ENCODE peak calls at places on chromosome 20, in ten cellular contexts. One of them, this sample, is unnamed.

GRCh38 chr20:52937701-52938100 is 34.5 kb upstream of the TSHZ2 start:
- DNase-seq in nephron progenitor cell: no peak
- DNase-seq in cardiac muscle cell: peak; percentile 4
- DNase-seq in endothelial cell: no peak
- DNase-seq in brain microvascular endothelial cell: no peak
- DNase-seq in omental fat pad: no peak
- DNase-seq in fibroblast of lung: peak; percentile 76
- DNase-seq in BE2C: peak; percentile 39
- DNase-seq in adrenal gland: no peak
- DNase-seq in psoas muscle: no peak
- DNase-seq in this sample: no peak

GRCh38 chr20:23152308-23152892 is 66.3 kb upstream of the CD93 start:
- DNase-seq in cardiac muscle cell: peak; percentile 64
- DNase-seq in adrenal gland: peak; percentile 85
- DNase-seq in omental fat pad: no peak
- DNase-seq in BE2C: no peak
- DNase-seq in fibroblast of lung: peak; percentile 72
- DNase-seq in endothelial cell: no peak
- DNase-seq in psoas muscle: peak; percentile 95
- DNase-seq in brain microvascular endothelial cell: peak; percentile 90
- DNase-seq in nephron progenitor cell: no peak
- DNase-seq in this sample: no peak

GRCh38 chr20:25985597-25985996 is 288.9 kb upstream of the ZNF337 start:
- DNase-seq in nephron progenitor cell: no peak
- DNase-seq in BE2C: no peak
- DNase-seq in adrenal gland: no peak
- DNase-seq in endothelial cell: no peak
- DNase-seq in cardiac muscle cell: no peak
- DNase-seq in omental fat pad: no peak
- DNase-seq in fibroblast of lung: no peak
- DNase-seq in brain microvascular endothelial cell: no peak
- DNase-seq in psoas muscle: no peak
- DNase-seq in this sample: no peak

GRCh38 chr20:53917145-53918009 is 153.0 kb downstream of the BCAS1 start:
- DNase-seq in endothelial cell: no peak
- DNase-seq in BE2C: peak; percentile 57
- DNase-seq in cardiac muscle cell: peak; percentile 94
- DNase-seq in nephron progenitor cell: no peak
- DNase-seq in omental fat pad: no peak
- DNase-seq in fibroblast of lung: peak; percentile 69
- DNase-seq in psoas muscle: peak; percentile 69
- DNase-seq in adrenal gland: peak; percentile 70
- DNase-seq in brain microvascular endothelial cell: peak; percentile 63
- DNase-seq in this sample: no peak

GRCh38 chr20:58458342-58459057 is 56.7 kb downstream of the APCDD1L start:
- DNase-seq in endothelial cell: no peak
- DNase-seq in cardiac muscle cell: peak; percentile 23
- DNase-seq in omental fat pad: no peak
- DNase-seq in psoas muscle: no peak
- DNase-seq in BE2C: peak; percentile 61
- DNase-seq in adrenal gland: no peak
- DNase-seq in fibroblast of lung: peak; percentile 56
- DNase-seq in brain microvascular endothelial cell: peak; percentile 41
- DNase-seq in nephron progenitor cell: no peak
- DNase-seq in this sample: no peak

GRCh38 chr20:40797425-40797824 is 108.4 kb upstream of the MAFB start:
- DNase-seq in adrenal gland: peak; percentile 37
- DNase-seq in psoas muscle: no peak
- DNase-seq in BE2C: no peak
- DNase-seq in fibroblast of lung: peak; percentile 3
- DNase-seq in brain microvascular endothelial cell: no peak
- DNase-seq in cardiac muscle cell: peak; percentile 29
- DNase-seq in endothelial cell: peak; percentile 17
- DNase-seq in nephron progenitor cell: no peak
- DNase-seq in omental fat pad: no peak
- DNase-seq in this sample: no peak

GRCh38 chr20:61609461-61609860 is 357.4 kb downstream of the CDH4 start:
- DNase-seq in adrenal gland: no peak
- DNase-seq in psoas muscle: no peak
- DNase-seq in omental fat pad: no peak
- DNase-seq in brain microvascular endothelial cell: no peak
- DNase-seq in nephron progenitor cell: no peak
- DNase-seq in fibroblast of lung: no peak
- DNase-seq in endothelial cell: no peak
- DNase-seq in BE2C: no peak
- DNase-seq in cardiac muscle cell: no peak
- DNase-seq in this sample: no peak

GRCh38 chr20:21389368-21389767 is 8.0 kb downstream of the NKX2-4 start:
- DNase-seq in omental fat pad: no peak
- DNase-seq in adrenal gland: no peak
- DNase-seq in BE2C: no peak
- DNase-seq in brain microvascular endothelial cell: no peak
- DNase-seq in psoas muscle: no peak
- DNase-seq in nephron progenitor cell: no peak
- DNase-seq in cardiac muscle cell: no peak
- DNase-seq in endothelial cell: no peak
- DNase-seq in fibroblast of lung: no peak
- DNase-seq in this sample: no peak

GRCh38 chr20:40980828-40981310 is 47.8 kb upstream of the TOP1 start:
- DNase-seq in adrenal gland: no peak
- DNase-seq in brain microvascular endothelial cell: no peak
- DNase-seq in fibroblast of lung: no peak
- DNase-seq in omental fat pad: no peak
- DNase-seq in nephron progenitor cell: no peak
- DNase-seq in BE2C: no peak
- DNase-seq in cardiac muscle cell: no peak
- DNase-seq in psoas muscle: no peak
- DNase-seq in endothelial cell: no peak
- DNase-seq in this sample: no peak

GRCh38 chr20:46200582-46201570 is 82.8 kb downstream of the CD40 start:
- DNase-seq in omental fat pad: no peak
- DNase-seq in fibroblast of lung: no peak
- DNase-seq in psoas muscle: no peak
- DNase-seq in adrenal gland: no peak
- DNase-seq in BE2C: no peak
- DNase-seq in cardiac muscle cell: peak; percentile 52
- DNase-seq in endothelial cell: no peak
- DNase-seq in brain microvascular endothelial cell: no peak
- DNase-seq in nephron progenitor cell: no peak
- DNase-seq in this sample: no peak

GRCh38 chr20:20664795-20665194 is 47.6 kb downstream of the RALGAPA2 start:
- DNase-seq in omental fat pad: no peak
- DNase-seq in brain microvascular endothelial cell: peak; percentile 14
- DNase-seq in adrenal gland: peak; percentile 29
- DNase-seq in cardiac muscle cell: peak; percentile 46
- DNase-seq in psoas muscle: no peak
- DNase-seq in BE2C: peak; percentile 25
- DNase-seq in endothelial cell: peak; percentile 9
- DNase-seq in nephron progenitor cell: peak; percentile 5
- DNase-seq in fibroblast of lung: peak; percentile 8
- DNase-seq in this sample: no peak

GRCh38 chr20:43426172-43426571 is 31.5 kb upstream of the SRSF6 start:
- DNase-seq in BE2C: no peak
- DNase-seq in fibroblast of lung: no peak
- DNase-seq in endothelial cell: no peak
- DNase-seq in adrenal gland: no peak
- DNase-seq in cardiac muscle cell: no peak
- DNase-seq in brain microvascular endothelial cell: no peak
- DNase-seq in nephron progenitor cell: no peak
- DNase-seq in psoas muscle: no peak
- DNase-seq in omental fat pad: no peak
- DNase-seq in this sample: no peak

GRCh38 chr20:7841967-7842301 is 98.3 kb downstream of the HAO1 start:
- DNase-seq in psoas muscle: peak; percentile 63
- DNase-seq in endothelial cell: no peak
- DNase-seq in fibroblast of lung: peak; percentile 97
- DNase-seq in adrenal gland: no peak
- DNase-seq in brain microvascular endothelial cell: peak; percentile 73
- DNase-seq in cardiac muscle cell: peak; percentile 94
- DNase-seq in BE2C: no peak
- DNase-seq in omental fat pad: no peak
- DNase-seq in nephron progenitor cell: no peak
- DNase-seq in this sample: no peak

GRCh38 chr20:20425785-20426471 is 58.0 kb downstream of the INSM1 start:
- DNase-seq in psoas muscle: no peak
- DNase-seq in fibroblast of lung: no peak
- DNase-seq in adrenal gland: no peak
- DNase-seq in cardiac muscle cell: no peak
- DNase-seq in endothelial cell: no peak
- DNase-seq in nephron progenitor cell: no peak
- DNase-seq in BE2C: no peak
- DNase-seq in brain microvascular endothelial cell: no peak
- DNase-seq in omental fat pad: no peak
- DNase-seq in this sample: no peak

GRCh38 chr20:50560867-50561266 is 50.7 kb downstream of the PTPN1 start:
- DNase-seq in cardiac muscle cell: no peak
- DNase-seq in adrenal gland: no peak
- DNase-seq in BE2C: no peak
- DNase-seq in fibroblast of lung: no peak
- DNase-seq in endothelial cell: no peak
- DNase-seq in psoas muscle: no peak
- DNase-seq in nephron progenitor cell: no peak
- DNase-seq in brain microvascular endothelial cell: no peak
- DNase-seq in omental fat pad: no peak
- DNase-seq in this sample: no peak

GRCh38 chr20:57768519-57768918 is 58.7 kb upstream of the PMEPA1 start:
- DNase-seq in endothelial cell: no peak
- DNase-seq in fibroblast of lung: no peak
- DNase-seq in BE2C: no peak
- DNase-seq in adrenal gland: no peak
- DNase-seq in psoas muscle: no peak
- DNase-seq in nephron progenitor cell: no peak
- DNase-seq in brain microvascular endothelial cell: no peak
- DNase-seq in cardiac muscle cell: no peak
- DNase-seq in omental fat pad: no peak
- DNase-seq in this sample: no peak

GRCh38 chr20:51667491-51667890 is 100.7 kb downstream of the ATP9A start:
- DNase-seq in endothelial cell: no peak
- DNase-seq in fibroblast of lung: no peak
- DNase-seq in nephron progenitor cell: no peak
- DNase-seq in omental fat pad: no peak
- DNase-seq in brain microvascular endothelial cell: no peak
- DNase-seq in psoas muscle: no peak
- DNase-seq in adrenal gland: no peak
- DNase-seq in cardiac muscle cell: no peak
- DNase-seq in BE2C: no peak
- DNase-seq in this sample: no peak

GRCh38 chr20:63955281-63955845 is 853 bp downstream of the UCKL1 start:
- DNase-seq in psoas muscle: no peak
- DNase-seq in adrenal gland: no peak
- DNase-seq in BE2C: peak; percentile 43
- DNase-seq in fibroblast of lung: peak; percentile 28
- DNase-seq in endothelial cell: no peak
- DNase-seq in nephron progenitor cell: peak; percentile 40
- DNase-seq in brain microvascular endothelial cell: no peak
- DNase-seq in cardiac muscle cell: peak; percentile 22
- DNase-seq in omental fat pad: no peak
- DNase-seq in this sample: no peak
- TF ChIP-seq CTCF in psoas muscle: peak; percentile 31
- TF ChIP-seq CTCF in adrenal gland: peak; percentile 31
- TF ChIP-seq CTCF in BE2C: peak; percentile 32
- TF ChIP-seq CTCF in fibroblast of lung: peak; percentile 36
- TF ChIP-seq CTCF in endothelial cell: no peak
- TF ChIP-seq CTCF in nephron progenitor cell: peak; percentile 26
- TF ChIP-seq CTCF in brain microvascular endothelial cell: peak; percentile 26
- TF ChIP-seq CTCF in cardiac muscle cell: peak; percentile 50
- TF ChIP-seq CTCF in omental fat pad: no peak
- TF ChIP-seq CTCF in this sample: no peak

DNA sequence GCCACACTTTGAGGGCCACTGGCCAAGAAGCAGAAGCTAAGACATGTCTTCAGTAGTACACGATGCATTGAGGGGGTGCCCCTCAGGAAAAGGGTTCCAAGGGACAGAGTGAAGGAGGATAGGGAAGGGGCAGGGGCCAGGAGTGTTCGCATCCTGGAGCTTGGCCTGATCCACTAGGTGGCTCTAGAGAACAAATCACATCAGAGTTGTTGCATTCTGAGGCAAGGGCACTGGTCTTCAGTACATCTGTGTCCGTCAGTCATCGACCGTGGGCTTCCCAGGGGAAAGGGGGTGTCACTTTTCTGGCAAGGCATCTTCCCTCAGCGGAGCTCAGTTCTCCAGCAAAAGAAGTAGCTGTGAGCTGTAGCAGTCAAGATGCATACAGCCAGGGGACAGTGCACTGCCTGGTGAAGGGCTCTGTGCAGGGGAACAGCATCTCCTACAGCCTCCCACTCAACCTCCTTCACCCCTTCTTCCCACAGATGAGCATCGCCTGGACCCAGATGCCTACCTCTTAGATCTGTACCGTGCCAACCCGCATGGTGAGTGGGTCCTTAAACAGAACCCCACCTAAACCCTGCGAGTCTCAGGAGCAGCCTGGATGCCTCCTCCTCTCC is 47.8 kb downstream of the ARHGAP40 start:
- DNase-seq in nephron progenitor cell: peak; percentile 36
- DNase-seq in brain microvascular endothelial cell: peak; percentile 17
- DNase-seq in fibroblast of lung: peak; percentile 11
- DNase-seq in adrenal gland: peak; percentile 31
- DNase-seq in omental fat pad: no peak
- DNase-seq in psoas muscle: no peak
- DNase-seq in BE2C: peak; percentile 60
- DNase-seq in cardiac muscle cell: peak; percentile 50
- DNase-seq in endothelial cell: peak; percentile 44
- DNase-seq in this sample: no peak
- TF ChIP-seq CTCF in nephron progenitor cell: peak; percentile 47
- TF ChIP-seq CTCF in brain microvascular endothelial cell: peak; percentile 75
- TF ChIP-seq CTCF in fibroblast of lung: peak; percentile 20
- TF ChIP-seq CTCF in adrenal gland: peak; percentile 43
- TF ChIP-seq CTCF in omental fat pad: no peak
- TF ChIP-seq CTCF in psoas muscle: peak; percentile 4
- TF ChIP-seq CTCF in BE2C: peak; percentile 85
- TF ChIP-seq CTCF in cardiac muscle cell: peak; percentile 63
- TF ChIP-seq CTCF in endothelial cell: no peak
- TF ChIP-seq CTCF in this sample: no peak

GRCh38 chr20:12207875-12208274 is 290.2 kb downstream of the BTBD3 start:
- DNase-seq in cardiac muscle cell: peak; percentile 72
- DNase-seq in endothelial cell: peak; percentile 54
- DNase-seq in BE2C: peak; percentile 49
- DNase-seq in fibroblast of lung: peak; percentile 18
- DNase-seq in brain microvascular endothelial cell: peak; percentile 31
- DNase-seq in nephron progenitor cell: peak; percentile 41
- DNase-seq in adrenal gland: peak; percentile 39
- DNase-seq in psoas muscle: no peak
- DNase-seq in omental fat pad: no peak
- DNase-seq in this sample: no peak
- TF ChIP-seq CTCF in cardiac muscle cell: peak; percentile 82
- TF ChIP-seq CTCF in endothelial cell: peak; percentile 79
- TF ChIP-seq CTCF in BE2C: peak; percentile 70
- TF ChIP-seq CTCF in fibroblast of lung: peak; percentile 85
- TF ChIP-seq CTCF in brain microvascular endothelial cell: peak; percentile 83
- TF ChIP-seq CTCF in nephron progenitor cell: peak; percentile 57
- TF ChIP-seq CTCF in adrenal gland: peak; percentile 55
- TF ChIP-seq CTCF in psoas muscle: peak; percentile 26
- TF ChIP-seq CTCF in omental fat pad: no peak
- TF ChIP-seq CTCF in this sample: no peak

DNA sequence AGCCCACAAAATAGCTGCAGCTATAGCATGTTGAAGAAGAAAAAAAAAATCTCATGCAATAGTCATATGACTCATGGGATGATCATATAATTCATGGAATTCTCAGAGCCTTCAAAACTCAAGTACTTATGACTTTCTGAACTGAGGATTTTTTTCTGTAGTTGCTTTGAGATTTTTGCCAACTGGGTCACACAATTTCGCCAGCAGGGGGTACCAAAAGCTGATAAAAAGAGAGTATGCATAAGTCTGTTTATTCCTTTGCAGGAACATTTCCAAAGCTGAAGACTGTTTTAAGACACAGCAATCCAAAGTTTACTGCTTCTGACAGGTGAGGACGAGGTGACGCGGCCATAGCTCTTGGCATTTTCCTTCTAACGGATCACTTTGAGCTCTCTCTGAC is 586.1 kb upstream of the CHD6 start:
- DNase-seq in nephron progenitor cell: peak; percentile 13
- DNase-seq in fibroblast of lung: no peak
- DNase-seq in omental fat pad: no peak
- DNase-seq in cardiac muscle cell: no peak
- DNase-seq in endothelial cell: no peak
- DNase-seq in psoas muscle: no peak
- DNase-seq in brain microvascular endothelial cell: no peak
- DNase-seq in BE2C: no peak
- DNase-seq in adrenal gland: peak; percentile 42
- DNase-seq in this sample: no peak
- TF ChIP-seq CTCF in nephron progenitor cell: peak; percentile 44
- TF ChIP-seq CTCF in fibroblast of lung: no peak
- TF ChIP-seq CTCF in omental fat pad: no peak
- TF ChIP-seq CTCF in cardiac muscle cell: no peak
- TF ChIP-seq CTCF in endothelial cell: peak; percentile 20
- TF ChIP-seq CTCF in psoas muscle: peak; percentile 29
- TF ChIP-seq CTCF in brain microvascular endothelial cell: no peak
- TF ChIP-seq CTCF in BE2C: peak; percentile 40
- TF ChIP-seq CTCF in adrenal gland: peak; percentile 51
- TF ChIP-seq CTCF in this sample: no peak